ENCODE peak calls at places on chromosome 6, in ten cellular contexts. Y is RPMI7951, M is lung microvascular endothelial cell, K is choroid plexus epithelial cell, E is right cardiac atrium, I is T-cell, A is H4, G is hippocampal formation, S is Right ventricle myocardium superior, H is G401. W is an unnamed sample.

GRCh38 chr6:134420638-134421181 is 102.8 kb upstream of the SGK1 start:
- DNase-seq in S (no peak), Y (peak; percentile 79), G (no peak), I (no peak), A (peak; percentile 15), K (peak; percentile 62), M (peak; percentile 55), E (no peak), H (no peak), W (no peak)

GRCh38 chr6:70834520-70834919 is 122.3 kb downstream of the B3GAT2 start:
- DNase-seq in K (peak; percentile 74), S (no peak), M (no peak), I (no peak), H (no peak), A (no peak), Y (no peak), G (no peak), E (no peak), W (no peak)

GRCh38 chr6:111938710-111939109 is 65.5 kb upstream of the FYN start:
- DNase-seq in Y (peak; percentile 63), I (no peak), G (no peak), H (no peak), M (no peak), E (no peak), A (peak; percentile 29), S (no peak), K (peak; percentile 78), W (no peak)

GRCh38 chr6:89411269-89412070 is 603 bp downstream of the RRAGD start:
- DNase-seq in E (peak; percentile 36), H (no peak), A (no peak), S (peak; percentile 61), G (peak; percentile 67), M (no peak), Y (no peak), K (no peak), I (peak; percentile 7), W (peak; percentile 21)

GRCh38 chr6:161365633-161366032 is 91.8 kb upstream of the AGPAT4 start:
- DNase-seq in G (no peak), E (no peak), I (no peak), M (no peak), K (no peak), H (no peak), A (no peak), Y (no peak), S (no peak), W (no peak)

GRCh38 chr6:11194399-11195274 is 37.8 kb downstream of the NEDD9 start:
- DNase-seq in M (peak; percentile 98), S (no peak), E (no peak), A (no peak), G (no peak), I (no peak), K (peak; percentile 97), H (peak; percentile 66), Y (no peak), W (no peak)

GRCh38 chr6:29722773-29723665 is at the start of gene HLA-F:
- DNase-seq in Y (peak; percentile 92), G (peak; percentile 62), S (peak; percentile 90), I (peak; percentile 76), M (peak; percentile 89), A (peak; percentile 79), E (peak; percentile 87), H (peak; percentile 92), K (peak; percentile 68), W (peak; percentile 44)

GRCh38 chr6:117344444-117345291 is 79.3 kb downstream of the VGLL2 start:
- DNase-seq in K (no peak), E (no peak), S (no peak), M (no peak), G (no peak), H (no peak), A (no peak), Y (peak; percentile 66), I (no peak), W (no peak)

GRCh38 chr6:72040106-72040505 is 153.8 kb downstream of the RIMS1 start:
- DNase-seq in S (no peak), G (no peak), A (no peak), I (no peak), E (no peak), K (peak; percentile 7), Y (no peak), M (no peak), H (peak; percentile 84), W (no peak)

GRCh38 chr6:119444642-119445557 is 95.3 kb upstream of the MAN1A1 start:
- DNase-seq in H (no peak), A (no peak), I (no peak), S (no peak), M (no peak), Y (no peak), K (no peak), E (no peak), G (no peak), W (no peak)

GRCh38 chr6:7865811-7866210 is 44.8 kb downstream of the TXNDC5 start:
- DNase-seq in K (no peak), I (no peak), S (no peak), Y (no peak), H (no peak), G (no peak), A (no peak), M (no peak), E (no peak), W (no peak)

GRCh38 chr6:148080311-148080710 is 262.3 kb upstream of the SASH1 start:
- DNase-seq in A (no peak), H (no peak), M (no peak), G (no peak), Y (no peak), K (no peak), S (no peak), E (no peak), I (no peak), W (no peak)

GRCh38 chr6:69265706-69266105 is 531.1 kb downstream of the LMBRD1 start:
- DNase-seq in Y (no peak), M (no peak), S (no peak), K (no peak), H (no peak), G (no peak), A (no peak), I (no peak), E (no peak), W (no peak)

GRCh38 chr6:22447191-22447590 is 122.2 kb upstream of the HDGFL1 start:
- DNase-seq in A (no peak), G (no peak), S (peak; percentile 46), Y (no peak), M (peak; percentile 92), K (peak; percentile 2), H (no peak), E (peak; percentile 35), I (no peak), W (no peak)

GRCh38 chr6:150238294-150238693 is 95.5 kb downstream of the PPP1R14C start:
- DNase-seq in I (no peak), G (no peak), K (no peak), Y (peak; percentile 73), H (peak; percentile 49), E (peak; percentile 33), M (no peak), A (no peak), S (peak; percentile 78), W (no peak)

GRCh38 chr6:133814797-133815196 is 74.1 kb upstream of the TCF21 start:
- DNase-seq in M (no peak), H (no peak), E (peak; percentile 29), G (no peak), A (peak; percentile 9), K (peak; percentile 72), S (no peak), Y (peak; percentile 46), I (no peak), W (no peak)

GRCh38 chr6:12474167-12475140 is 184.3 kb downstream of the EDN1 start:
- DNase-seq in G (no peak), S (no peak), A (no peak), I (no peak), H (no peak), E (no peak), K (no peak), M (peak; percentile 37), Y (no peak), W (no peak)

GRCh38 chr6:39881851-39882566 is 52.3 kb downstream of the MOCS1 start:
- DNase-seq in E (peak; percentile 56), S (no peak), H (no peak), Y (peak; percentile 4), A (no peak), K (peak; percentile 80), I (no peak), M (no peak), G (no peak), W (no peak)

GRCh38 chr6:42423244-42423643 is 28.5 kb downstream of the TRERF1 start:
- DNase-seq in E (no peak), Y (no peak), I (no peak), M (no peak), K (no peak), G (no peak), A (no peak), S (no peak), H (no peak), W (no peak)

GRCh38 chr6:95318137-95318536 is 259.2 kb upstream of the MANEA start:
- DNase-seq in E (no peak), H (no peak), S (no peak), M (no peak), Y (no peak), G (no peak), I (no peak), K (no peak), A (no peak), W (no peak)

GRCh38 chr6:9514146-9514545 is 900.7 kb downstream of the TFAP2A start:
- DNase-seq in K (peak; percentile 33), S (no peak), H (no peak), M (no peak), E (no peak), I (no peak), Y (no peak), G (no peak), A (no peak), W (no peak)

GRCh38 chr6:42220754-42221153 is 3.1 kb upstream of the MRPS10 start:
- DNase-seq in G (no peak), I (no peak), H (no peak), Y (no peak), M (no peak), E (no peak), K (no peak), S (no peak), A (no peak), W (no peak)

GRCh38 chr6:90168693-90169131 is 127.9 kb downstream of the BACH2 start:
- DNase-seq in Y (peak; percentile 54), K (peak; percentile 61), H (no peak), M (peak; percentile 61), A (no peak), I (no peak), S (no peak), E (no peak), G (no peak), W (no peak)

GRCh38 chr6:127384007-127384406 is 40.6 kb upstream of the ECHDC1 start:
- DNase-seq in A (no peak), E (no peak), S (no peak), G (no peak), H (no peak), M (no peak), K (peak; percentile 83), Y (no peak), I (no peak), W (no peak)

GRCh38 chr6:84428300-84428907 is 201.0 kb upstream of the CEP162 start:
- DNase-seq in M (peak; percentile 78), E (peak; percentile 58), G (no peak), A (peak; percentile 11), S (peak; percentile 81), H (peak; percentile 10), K (peak; percentile 85), Y (peak; percentile 62), I (no peak), W (no peak)

GRCh38 chr6:162964703-162965140 is 236.9 kb downstream of the PACRG start:
- DNase-seq in G (no peak), K (peak; percentile 99), M (no peak), A (peak; percentile 47), E (peak; percentile 42), Y (peak; percentile 100), I (no peak), S (peak; percentile 77), H (no peak), W (no peak)

GRCh38 chr6:168116975-168117899 is 38.2 kb upstream of the FRMD1 start:
- DNase-seq in Y (peak; percentile 67), E (no peak), H (no peak), A (no peak), I (no peak), S (no peak), K (peak; percentile 6), G (no peak), M (no peak), W (no peak)

GRCh38 chr6:25257686-25258348 is 21.4 kb upstream of the CARMIL1 start:
- DNase-seq in A (no peak), M (no peak), S (peak; percentile 40), I (no peak), H (peak; percentile 91), K (no peak), G (no peak), Y (no peak), E (no peak), W (no peak)

W was measured in activated gamma-delta T cell.